ENCODE peak calls at places on chromosomes 12 and 14, in five cellular contexts. Q is colonic mucosa, E is heart left ventricle, A is left lung, Z is hepatocyte. U is an unnamed sample. For H3K9me3 and H3K27me3, the result is how much of the 10 kb centered on the place peaks cover.

GRCh38 chr14:63800651-63801385 is 52.0 kb upstream of the SYNE2 start:
- DNase-seq in Q (no peak), E (no peak), A (no peak), Z (no peak), U (no peak)

GRCh38 chr12:30813741-30814687 is 59.3 kb upstream of the CAPRIN2 start:
- DNase-seq in Q (no peak), E (no peak), A (no peak), Z (no peak), U (no peak)

GRCh38 chr14:21346532-21347135 is 37.2 kb downstream of the SUPT16H start:
- DNase-seq in Q (no peak), E (no peak), A (no peak), Z (no peak), U (peak)

GRCh38 chr12:132554857-132555630 is 55.3 kb downstream of the LRCOL1 start:
- DNase-seq in Q (no peak), E (no peak), A (no peak), Z (no peak), U (no peak)

GRCh38 chr14:59336078-59336477 is 129.1 kb downstream of the GPR135 start:
- DNase-seq in Q (no peak), E (no peak), A (no peak), Z (no peak), U (no peak)

GRCh38 chr12:77888611-77889010 is 57.9 kb downstream of the NAV3 start:
- DNase-seq in Q (no peak), E (no peak), A (no peak), Z (peak), U (peak)

GRCh38 chr14:98909251-98909944 is 362.6 kb downstream of the BCL11B start:
- DNase-seq in Q (no peak), E (no peak), A (no peak), Z (no peak), U (no peak)

GRCh38 chr12:82425241-82425640 is 66.9 kb downstream of the METTL25 start:
- DNase-seq in Q (no peak), E (no peak), A (no peak), Z (no peak), U (no peak)

GRCh38 chr14:101235042-101235871 is 326.0 kb upstream of the DIO3 start:
- DNase-seq in Q (peak), E (no peak), A (peak), Z (peak), U (no peak)

GRCh38 chr12:108854453-108855283 is 2.7 kb downstream of the SSH1 start:
- DNase-seq in Q (no peak), E (peak), A (peak), Z (peak), U (peak)

GRCh38 chr14:34219661-34220060 is 242.4 kb downstream of the SPTSSA start:
- DNase-seq in Q (no peak), E (no peak), A (no peak), Z (no peak), U (no peak)

GRCh38 chr12:47245623-47246022 is 165.9 kb upstream of the AMIGO2 start:
- DNase-seq in Q (no peak), E (no peak), A (no peak), Z (no peak), U (no peak)

GRCh38 chr12:88559199-88559598 is 21.1 kb downstream of the KITLG start:
- DNase-seq in Q (no peak), E (no peak), A (peak), Z (no peak), U (no peak)

GRCh38 chr12:131345521-131346436 is 365.1 kb upstream of the SFSWAP start:
- DNase-seq in Q (no peak), E (peak), A (no peak), Z (no peak), U (no peak)

GRCh38 chr12:65121049-65121955 is at the start of gene WIF1:
- DNase-seq in Q (no peak), E (peak), A (peak), Z (peak), U (no peak)

GRCh38 chr12:113422030-113422900 is at the start of gene SDSL:
- DNase-seq in Q (peak), E (peak), A (peak), Z (peak), U (peak)

GRCh38 chr14:89720741-89721315 is 233.7 kb downstream of the EFCAB11 start:
- DNase-seq in Q (no peak), E (peak), A (peak), Z (no peak), U (no peak)

GRCh38 chr14:105903971-105904370 is 377.6 kb downstream of the TMEM121 start:
- DNase-seq in Q (no peak), E (no peak), A (no peak), Z (no peak), U (no peak)

GRCh38 chr14:100539766-100540140 is 47.5 kb downstream of the BEGAIN start:
- DNase-seq in Q (no peak), E (peak), A (no peak), Z (no peak), U (no peak)

GRCh38 chr12:108616941-108617858 is 16.5 kb downstream of the SELPLG start:
- DNase-seq in Q (no peak), E (no peak), A (peak), Z (no peak), U (no peak)

GRCh38 chr12:69028941-69029729 is 96.2 kb upstream of the CPM start:
- DNase-seq in Q (no peak), E (no peak), A (no peak), Z (no peak), U (no peak)

DNA sequence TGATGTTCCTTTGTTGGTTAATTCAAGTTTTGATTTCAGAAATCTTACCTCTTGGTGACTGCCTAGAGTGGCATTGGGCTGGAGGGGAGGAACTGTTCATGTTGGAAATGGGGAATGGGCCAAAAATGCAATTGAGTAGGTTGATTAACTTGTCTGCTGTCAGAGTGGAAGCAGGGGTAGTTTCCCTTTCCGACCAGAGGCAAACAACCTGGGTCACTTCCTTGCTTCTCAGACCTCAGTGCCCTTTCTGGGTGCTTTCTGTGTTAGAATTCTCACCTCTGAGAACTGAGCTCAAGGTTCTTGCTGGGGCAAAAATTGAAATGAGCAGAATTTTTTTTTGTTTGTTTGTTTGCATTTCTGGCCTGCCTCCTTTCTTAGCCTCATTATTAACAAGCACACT is 2.3 kb upstream of the M6PR start:
- DNase-seq in Q (no peak), E (no peak), A (no peak), Z (no peak), U (no peak)
- H3K9me3 ChIP-seq in Q (under half), E (under half), A (under half), Z (under half), U (under half)

GRCh38 chr12:55729592-55730446 is 1.0 kb upstream of the CD63 start:
- DNase-seq in Q (peak), E (peak), A (peak), Z (peak), U (peak)
- TF ChIP-seq CTCF in Q (no peak), E (no peak), A (no peak), Z (no peak), U (no peak)

DNA sequence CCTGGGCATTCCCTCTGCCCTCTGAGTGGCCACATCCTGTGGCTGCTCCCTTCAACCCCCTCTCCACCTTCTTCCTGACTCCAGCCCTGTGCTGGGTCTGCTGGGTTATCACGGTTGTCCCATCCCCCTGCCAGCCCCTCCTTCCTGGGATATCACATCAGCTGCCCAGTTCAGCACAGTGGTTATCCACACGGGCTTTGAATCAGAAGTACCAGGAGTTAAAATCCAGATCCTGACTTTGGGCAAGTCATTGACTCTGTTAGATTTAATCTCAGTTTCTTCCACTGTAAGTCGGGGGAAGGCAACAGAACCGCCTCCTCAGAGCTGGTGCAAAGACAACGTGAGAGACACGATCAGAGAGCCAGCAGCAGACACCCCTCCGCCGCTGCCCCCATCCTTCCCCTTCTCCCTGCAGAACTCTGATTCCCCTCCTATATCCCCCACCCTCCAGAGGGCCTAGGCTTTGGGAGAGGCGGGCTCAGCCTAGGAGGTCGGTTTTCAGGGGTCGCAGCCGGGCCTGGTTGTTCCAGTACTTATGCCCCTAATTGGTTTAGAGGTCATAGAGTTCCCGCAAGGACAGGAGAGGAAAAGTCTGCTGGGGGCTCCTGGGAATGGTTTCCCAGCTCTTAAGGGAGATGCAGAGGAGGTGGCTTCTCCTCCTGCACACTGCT is 42.5 kb downstream of the PRIMA1 start:
- DNase-seq in Q (no peak), E (no peak), A (no peak), Z (no peak), U (no peak)
- H3K27me3 ChIP-seq in Q (under half), E (under half), A (under half), Z (under half), U (under half)

DNA sequence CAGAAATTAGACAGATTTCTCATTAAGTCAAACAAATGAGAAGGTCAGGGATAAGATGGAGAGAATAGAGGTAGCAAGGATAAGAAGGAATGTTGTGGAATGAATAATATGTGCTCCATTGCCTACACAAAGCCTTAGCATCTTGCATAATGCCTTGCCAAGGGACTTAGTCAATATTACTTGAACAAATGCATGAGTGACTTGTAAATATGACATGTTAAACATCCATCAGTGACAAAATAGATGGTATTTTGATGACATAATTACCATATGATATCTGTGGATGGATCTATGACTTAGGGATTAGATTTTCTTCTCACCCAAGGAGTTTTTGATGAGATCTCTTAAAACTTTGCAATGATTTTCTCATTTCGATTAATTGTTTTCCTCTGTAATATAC is 194.1 kb upstream of the RASSF8 start:
- DNase-seq in Q (no peak), E (no peak), A (no peak), Z (no peak), U (no peak)
- H3K9me3 ChIP-seq in Q (under half), E (under half), A (under half), Z (under half), U (under half)

GRCh38 chr12:10235761-10236631 is 23.3 kb downstream of the GABARAPL1 start:
- DNase-seq in Q (no peak), E (no peak), A (no peak), Z (peak), U (no peak)
- TF ChIP-seq CTCF in Q (peak), E (peak), A (peak), Z (peak), U (peak)